ENCODE peak calls at places on chromosomes 6 and 20, in ten cellular contexts. One of them, this sample, is unnamed. For H3K36me3, the result is how much of the 10 kb centered on the place peaks cover.

GRCh38 chr6:74598473-74599393 is 607.1 kb downstream of the COL12A1 start:
- DNase-seq in left ventricle myocardium inferior: no peak
- DNase-seq in tibial artery: no peak
- DNase-seq in ovary: no peak
- DNase-seq in adrenal gland: no peak
- DNase-seq in lower lobe of right lung: no peak
- DNase-seq in neuronal stem cell: no peak
- DNase-seq in WERI-Rb-1: no peak
- DNase-seq in CD8-positive, alpha-beta T cell: no peak
- DNase-seq in cardiac muscle cell: no peak
- DNase-seq in this sample: no peak

GRCh38 chr6:160122744-160123143 is 1.1 kb downstream of the SLC22A1 start:
- DNase-seq in left ventricle myocardium inferior: no peak
- DNase-seq in tibial artery: no peak
- DNase-seq in ovary: no peak
- DNase-seq in adrenal gland: no peak
- DNase-seq in lower lobe of right lung: no peak
- DNase-seq in neuronal stem cell: no peak
- DNase-seq in WERI-Rb-1: no peak
- DNase-seq in CD8-positive, alpha-beta T cell: no peak
- DNase-seq in cardiac muscle cell: no peak
- DNase-seq in this sample: no peak

GRCh38 chr6:23826587-23826986 is 299.4 kb upstream of the NRSN1 start:
- DNase-seq in left ventricle myocardium inferior: no peak
- DNase-seq in tibial artery: no peak
- DNase-seq in ovary: no peak
- DNase-seq in adrenal gland: no peak
- DNase-seq in lower lobe of right lung: no peak
- DNase-seq in neuronal stem cell: no peak
- DNase-seq in WERI-Rb-1: no peak
- DNase-seq in CD8-positive, alpha-beta T cell: no peak
- DNase-seq in cardiac muscle cell: peak
- DNase-seq in this sample: no peak

GRCh38 chr20:56924976-56925695 is 296.0 kb downstream of the TFAP2C start:
- DNase-seq in left ventricle myocardium inferior: no peak
- DNase-seq in tibial artery: peak
- DNase-seq in ovary: no peak
- DNase-seq in adrenal gland: no peak
- DNase-seq in lower lobe of right lung: no peak
- DNase-seq in neuronal stem cell: peak
- DNase-seq in WERI-Rb-1: no peak
- DNase-seq in CD8-positive, alpha-beta T cell: no peak
- DNase-seq in cardiac muscle cell: no peak
- DNase-seq in this sample: peak

GRCh38 chr6:30463651-30464618 is 25.4 kb upstream of the HLA-E start:
- DNase-seq in left ventricle myocardium inferior: peak
- DNase-seq in tibial artery: no peak
- DNase-seq in ovary: peak
- DNase-seq in adrenal gland: no peak
- DNase-seq in lower lobe of right lung: peak
- DNase-seq in neuronal stem cell: no peak
- DNase-seq in WERI-Rb-1: no peak
- DNase-seq in CD8-positive, alpha-beta T cell: peak
- DNase-seq in cardiac muscle cell: peak
- DNase-seq in this sample: no peak

GRCh38 chr6:1608222-1608975 is 1.3 kb upstream of the FOXC1 start:
- DNase-seq in left ventricle myocardium inferior: no peak
- DNase-seq in tibial artery: peak
- DNase-seq in ovary: no peak
- DNase-seq in adrenal gland: no peak
- DNase-seq in lower lobe of right lung: no peak
- DNase-seq in neuronal stem cell: no peak
- DNase-seq in WERI-Rb-1: peak
- DNase-seq in CD8-positive, alpha-beta T cell: no peak
- DNase-seq in cardiac muscle cell: no peak
- DNase-seq in this sample: no peak

GRCh38 chr6:144008501-144009245 is 614 bp upstream of the PLAGL1 start:
- DNase-seq in left ventricle myocardium inferior: no peak
- DNase-seq in tibial artery: no peak
- DNase-seq in ovary: no peak
- DNase-seq in adrenal gland: no peak
- DNase-seq in lower lobe of right lung: peak
- DNase-seq in neuronal stem cell: no peak
- DNase-seq in WERI-Rb-1: peak
- DNase-seq in CD8-positive, alpha-beta T cell: no peak
- DNase-seq in cardiac muscle cell: no peak
- DNase-seq in this sample: no peak

GRCh38 chr6:137165375-137166246 is 7.8 kb downstream of the IL22RA2 start:
- DNase-seq in left ventricle myocardium inferior: no peak
- DNase-seq in tibial artery: no peak
- DNase-seq in ovary: no peak
- DNase-seq in adrenal gland: no peak
- DNase-seq in lower lobe of right lung: no peak
- DNase-seq in neuronal stem cell: no peak
- DNase-seq in WERI-Rb-1: peak
- DNase-seq in CD8-positive, alpha-beta T cell: peak
- DNase-seq in cardiac muscle cell: peak
- DNase-seq in this sample: no peak

GRCh38 chr6:31582230-31582601 is at the start of gene LTB:
- DNase-seq in left ventricle myocardium inferior: no peak
- DNase-seq in tibial artery: no peak
- DNase-seq in ovary: no peak
- DNase-seq in adrenal gland: no peak
- DNase-seq in lower lobe of right lung: no peak
- DNase-seq in neuronal stem cell: no peak
- DNase-seq in WERI-Rb-1: no peak
- DNase-seq in CD8-positive, alpha-beta T cell: peak
- DNase-seq in cardiac muscle cell: no peak
- DNase-seq in this sample: no peak

GRCh38 chr6:125004198-125004597 is 42.0 kb downstream of the RNF217 start:
- DNase-seq in left ventricle myocardium inferior: peak
- DNase-seq in tibial artery: no peak
- DNase-seq in ovary: no peak
- DNase-seq in adrenal gland: no peak
- DNase-seq in lower lobe of right lung: no peak
- DNase-seq in neuronal stem cell: no peak
- DNase-seq in WERI-Rb-1: no peak
- DNase-seq in CD8-positive, alpha-beta T cell: no peak
- DNase-seq in cardiac muscle cell: peak
- DNase-seq in this sample: peak

GRCh38 chr6:56683882-56684281 is 41.2 kb upstream of the DST start:
- DNase-seq in left ventricle myocardium inferior: no peak
- DNase-seq in tibial artery: peak
- DNase-seq in ovary: no peak
- DNase-seq in adrenal gland: no peak
- DNase-seq in lower lobe of right lung: no peak
- DNase-seq in neuronal stem cell: no peak
- DNase-seq in WERI-Rb-1: no peak
- DNase-seq in CD8-positive, alpha-beta T cell: no peak
- DNase-seq in cardiac muscle cell: peak
- DNase-seq in this sample: peak

GRCh38 chr20:60105404-60105803 is 147.2 kb downstream of the CDH26 start:
- DNase-seq in left ventricle myocardium inferior: no peak
- DNase-seq in tibial artery: no peak
- DNase-seq in ovary: no peak
- DNase-seq in adrenal gland: no peak
- DNase-seq in lower lobe of right lung: no peak
- DNase-seq in neuronal stem cell: no peak
- DNase-seq in WERI-Rb-1: no peak
- DNase-seq in CD8-positive, alpha-beta T cell: no peak
- DNase-seq in cardiac muscle cell: no peak
- DNase-seq in this sample: no peak

GRCh38 chr6:24033284-24033683 is 92.7 kb upstream of the NRSN1 start:
- DNase-seq in left ventricle myocardium inferior: no peak
- DNase-seq in tibial artery: no peak
- DNase-seq in ovary: no peak
- DNase-seq in adrenal gland: no peak
- DNase-seq in lower lobe of right lung: no peak
- DNase-seq in neuronal stem cell: peak
- DNase-seq in WERI-Rb-1: no peak
- DNase-seq in CD8-positive, alpha-beta T cell: no peak
- DNase-seq in cardiac muscle cell: no peak
- DNase-seq in this sample: no peak

GRCh38 chr6:150417899-150418824 is 49.4 kb downstream of the IYD start:
- DNase-seq in left ventricle myocardium inferior: no peak
- DNase-seq in tibial artery: no peak
- DNase-seq in ovary: no peak
- DNase-seq in adrenal gland: no peak
- DNase-seq in lower lobe of right lung: no peak
- DNase-seq in neuronal stem cell: peak
- DNase-seq in WERI-Rb-1: peak
- DNase-seq in CD8-positive, alpha-beta T cell: peak
- DNase-seq in cardiac muscle cell: peak
- DNase-seq in this sample: peak

GRCh38 chr6:16305246-16305725 is 66.9 kb downstream of the GMPR start:
- DNase-seq in left ventricle myocardium inferior: no peak
- DNase-seq in tibial artery: peak
- DNase-seq in ovary: no peak
- DNase-seq in adrenal gland: no peak
- DNase-seq in lower lobe of right lung: no peak
- DNase-seq in neuronal stem cell: no peak
- DNase-seq in WERI-Rb-1: no peak
- DNase-seq in CD8-positive, alpha-beta T cell: no peak
- DNase-seq in cardiac muscle cell: no peak
- DNase-seq in this sample: no peak

GRCh38 chr20:56143759-56144158 is 104.8 kb upstream of the MC3R start:
- DNase-seq in left ventricle myocardium inferior: no peak
- DNase-seq in tibial artery: no peak
- DNase-seq in ovary: no peak
- DNase-seq in adrenal gland: no peak
- DNase-seq in lower lobe of right lung: no peak
- DNase-seq in neuronal stem cell: no peak
- DNase-seq in WERI-Rb-1: no peak
- DNase-seq in CD8-positive, alpha-beta T cell: no peak
- DNase-seq in cardiac muscle cell: no peak
- DNase-seq in this sample: no peak

GRCh38 chr6:116513224-116513875 is 1.9 kb downstream of the CALHM5 start:
- DNase-seq in left ventricle myocardium inferior: no peak
- DNase-seq in tibial artery: no peak
- DNase-seq in ovary: no peak
- DNase-seq in adrenal gland: no peak
- DNase-seq in lower lobe of right lung: no peak
- DNase-seq in neuronal stem cell: no peak
- DNase-seq in WERI-Rb-1: no peak
- DNase-seq in CD8-positive, alpha-beta T cell: no peak
- DNase-seq in cardiac muscle cell: no peak
- DNase-seq in this sample: no peak
- H3K4me3 ChIP-seq in left ventricle myocardium inferior: peak
- H3K4me3 ChIP-seq in tibial artery: peak
- H3K4me3 ChIP-seq in ovary: no peak
- H3K4me3 ChIP-seq in adrenal gland: no peak
- H3K4me3 ChIP-seq in lower lobe of right lung: peak
- H3K4me3 ChIP-seq in neuronal stem cell: peak
- H3K4me3 ChIP-seq in WERI-Rb-1: no peak
- H3K4me3 ChIP-seq in CD8-positive, alpha-beta T cell: no peak
- H3K4me3 ChIP-seq in cardiac muscle cell: no peak
- H3K4me3 ChIP-seq in this sample: no peak

GRCh38 chr6:106379951-106380350 is 19.4 kb downstream of the CRYBG1 start:
- DNase-seq in left ventricle myocardium inferior: no peak
- DNase-seq in tibial artery: no peak
- DNase-seq in ovary: no peak
- DNase-seq in adrenal gland: no peak
- DNase-seq in lower lobe of right lung: no peak
- DNase-seq in neuronal stem cell: no peak
- DNase-seq in WERI-Rb-1: no peak
- DNase-seq in CD8-positive, alpha-beta T cell: no peak
- DNase-seq in cardiac muscle cell: no peak
- DNase-seq in this sample: no peak
- H3K36me3 ChIP-seq in left ventricle myocardium inferior: under half
- H3K36me3 ChIP-seq in tibial artery: under half
- H3K36me3 ChIP-seq in ovary: under half
- H3K36me3 ChIP-seq in adrenal gland: under half
- H3K36me3 ChIP-seq in lower lobe of right lung: under half
- H3K36me3 ChIP-seq in neuronal stem cell: under half
- H3K36me3 ChIP-seq in WERI-Rb-1: under half
- H3K36me3 ChIP-seq in CD8-positive, alpha-beta T cell: under half
- H3K36me3 ChIP-seq in cardiac muscle cell: under half
- H3K36me3 ChIP-seq in this sample: under half

GRCh38 chr6:36180126-36180525 is 16.4 kb upstream of the BRPF3 start:
- DNase-seq in left ventricle myocardium inferior: no peak
- DNase-seq in tibial artery: no peak
- DNase-seq in ovary: no peak
- DNase-seq in adrenal gland: no peak
- DNase-seq in lower lobe of right lung: no peak
- DNase-seq in neuronal stem cell: no peak
- DNase-seq in WERI-Rb-1: no peak
- DNase-seq in CD8-positive, alpha-beta T cell: no peak
- DNase-seq in cardiac muscle cell: no peak
- DNase-seq in this sample: no peak

GRCh38 chr6:36178544-36178943 is 18.0 kb upstream of the BRPF3 start:
- DNase-seq in left ventricle myocardium inferior: no peak
- DNase-seq in tibial artery: no peak
- DNase-seq in ovary: no peak
- DNase-seq in adrenal gland: no peak
- DNase-seq in lower lobe of right lung: no peak
- DNase-seq in neuronal stem cell: no peak
- DNase-seq in WERI-Rb-1: no peak
- DNase-seq in CD8-positive, alpha-beta T cell: no peak
- DNase-seq in cardiac muscle cell: no peak
- DNase-seq in this sample: no peak

GRCh38 chr6:36187446-36187845 is 9.1 kb upstream of the BRPF3 start:
- DNase-seq in left ventricle myocardium inferior: no peak
- DNase-seq in tibial artery: no peak
- DNase-seq in ovary: no peak
- DNase-seq in adrenal gland: no peak
- DNase-seq in lower lobe of right lung: no peak
- DNase-seq in neuronal stem cell: no peak
- DNase-seq in WERI-Rb-1: no peak
- DNase-seq in CD8-positive, alpha-beta T cell: no peak
- DNase-seq in cardiac muscle cell: peak
- DNase-seq in this sample: no peak

GRCh38 chr6:36184311-36184710 is 12.2 kb upstream of the BRPF3 start:
- DNase-seq in left ventricle myocardium inferior: no peak
- DNase-seq in tibial artery: no peak
- DNase-seq in ovary: no peak
- DNase-seq in adrenal gland: no peak
- DNase-seq in lower lobe of right lung: no peak
- DNase-seq in neuronal stem cell: no peak
- DNase-seq in WERI-Rb-1: no peak
- DNase-seq in CD8-positive, alpha-beta T cell: no peak
- DNase-seq in cardiac muscle cell: no peak
- DNase-seq in this sample: no peak
- H3K4me3 ChIP-seq in left ventricle myocardium inferior: no peak
- H3K4me3 ChIP-seq in tibial artery: no peak
- H3K4me3 ChIP-seq in ovary: no peak
- H3K4me3 ChIP-seq in adrenal gland: no peak
- H3K4me3 ChIP-seq in lower lobe of right lung: no peak
- H3K4me3 ChIP-seq in neuronal stem cell: no peak
- H3K4me3 ChIP-seq in WERI-Rb-1: no peak
- H3K4me3 ChIP-seq in CD8-positive, alpha-beta T cell: no peak
- H3K4me3 ChIP-seq in cardiac muscle cell: no peak
- H3K4me3 ChIP-seq in this sample: no peak

DNA sequence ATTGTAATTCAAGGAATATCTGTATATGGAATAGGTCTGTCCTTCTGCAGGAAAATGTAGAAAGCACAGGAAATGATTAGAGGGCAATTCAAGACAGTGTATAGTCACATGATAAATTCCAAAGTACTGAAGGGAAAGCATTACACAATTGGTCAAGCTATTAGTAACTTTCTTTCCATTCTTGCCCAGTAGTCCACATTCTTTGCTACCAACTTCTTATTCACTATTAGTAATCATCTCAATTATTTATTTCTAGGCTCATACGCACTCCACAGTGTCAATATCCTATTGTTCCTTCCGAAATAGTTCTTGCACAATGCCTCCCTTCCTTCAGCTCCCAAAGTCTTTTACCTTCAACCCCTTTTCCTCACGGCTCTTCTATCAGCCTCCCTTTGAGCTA is 158.2 kb downstream of the KIF16B start:
- DNase-seq in left ventricle myocardium inferior: no peak
- DNase-seq in tibial artery: no peak
- DNase-seq in ovary: no peak
- DNase-seq in adrenal gland: no peak
- DNase-seq in lower lobe of right lung: no peak
- DNase-seq in neuronal stem cell: no peak
- DNase-seq in WERI-Rb-1: no peak
- DNase-seq in CD8-positive, alpha-beta T cell: no peak
- DNase-seq in cardiac muscle cell: peak
- DNase-seq in this sample: no peak
- H3K36me3 ChIP-seq in left ventricle myocardium inferior: under half
- H3K36me3 ChIP-seq in tibial artery: under half
- H3K36me3 ChIP-seq in ovary: under half
- H3K36me3 ChIP-seq in adrenal gland: under half
- H3K36me3 ChIP-seq in lower lobe of right lung: under half
- H3K36me3 ChIP-seq in neuronal stem cell: under half
- H3K36me3 ChIP-seq in WERI-Rb-1: under half
- H3K36me3 ChIP-seq in CD8-positive, alpha-beta T cell: under half
- H3K36me3 ChIP-seq in cardiac muscle cell: under half
- H3K36me3 ChIP-seq in this sample: under half